ENCODE peak calls at places on chromosomes 12 and 14, in six cellular contexts. O, B, N, F, A and Y are unnamed samples.

GRCh38 chr14:90820958-90821357 is 4.7 kb upstream of the TTC7B start:
- DNase-seq in O (peak; percentile 72), B (peak; percentile 41), N (no peak), F (no peak), A (no peak), Y (peak; percentile 16)

GRCh38 chr12:65943388-65944137 is 119.3 kb downstream of the HMGA2 start:
- DNase-seq in O (no peak), B (no peak), N (no peak), F (no peak), A (peak; percentile 47), Y (peak; percentile 90)

GRCh38 chr12:108368089-108368488 is 29.0 kb upstream of the CMKLR1 start:
- DNase-seq in O (no peak), B (no peak), N (no peak), F (no peak), A (no peak), Y (no peak)

GRCh38 chr14:38693423-38693822 is 409.6 kb downstream of the SEC23A start:
- DNase-seq in O (no peak), B (no peak), N (no peak), F (no peak), A (no peak), Y (no peak)

GRCh38 chr14:67186789-67187188 is 2.5 kb upstream of the GARIN2 start:
- DNase-seq in O (no peak), B (no peak), N (no peak), F (no peak), A (peak; percentile 28), Y (peak; percentile 18)

GRCh38 chr14:95979339-95980042 is 59.7 kb upstream of the C14orf132 start:
- DNase-seq in O (no peak), B (no peak), N (no peak), F (no peak), A (no peak), Y (peak; percentile 13)

GRCh38 chr12:96177013-96177412 is 17.2 kb upstream of the ELK3 start:
- DNase-seq in O (peak; percentile 73), B (no peak), N (no peak), F (no peak), A (no peak), Y (peak; percentile 49)

GRCh38 chr12:15608406-15608805 is 180.8 kb downstream of the EPS8 start:
- DNase-seq in O (no peak), B (no peak), N (no peak), F (no peak), A (no peak), Y (no peak)

GRCh38 chr14:99755068-99755405 is 38.2 kb upstream of the EML1 start:
- DNase-seq in O (no peak), B (no peak), N (peak; percentile 37), F (no peak), A (no peak), Y (no peak)

GRCh38 chr12:51823875-51824565 is 24.5 kb downstream of the FIGNL2 start:
- DNase-seq in O (peak; percentile 37), B (peak; percentile 52), N (no peak), F (no peak), A (peak; percentile 58), Y (peak; percentile 76)

GRCh38 chr12:102917026-102917787 is at the start of gene PAH:
- DNase-seq in O (peak; percentile 38), B (no peak), N (no peak), F (peak; percentile 85), A (no peak), Y (no peak)

GRCh38 chr12:54164402-54165145 is 24.2 kb downstream of the SMUG1 start:
- DNase-seq in O (no peak), B (no peak), N (no peak), F (no peak), A (no peak), Y (no peak)

GRCh38 chr12:117010693-117011451 is 88.3 kb downstream of the TESC start:
- DNase-seq in O (no peak), B (no peak), N (no peak), F (no peak), A (no peak), Y (peak; percentile 17)

GRCh38 chr12:53381739-53382630 is 2.0 kb downstream of the SP1 start:
- DNase-seq in O (peak; percentile 72), B (no peak), N (peak; percentile 70), F (no peak), A (peak; percentile 69), Y (peak; percentile 68)

GRCh38 chr12:120316798-120317257 is 10.8 kb downstream of the PLA2G1B start:
- DNase-seq in O (no peak), B (no peak), N (no peak), F (no peak), A (no peak), Y (no peak)

GRCh38 chr12:6869049-6870021 is 2.0 kb downstream of the TPI1 start:
- DNase-seq in O (peak; percentile 93), B (peak; percentile 67), N (peak; percentile 90), F (no peak), A (peak; percentile 76), Y (peak; percentile 76)

GRCh38 chr14:95549656-95550585 is 15.1 kb downstream of the GLRX5 start:
- DNase-seq in O (no peak), B (no peak), N (no peak), F (no peak), A (peak; percentile 51), Y (no peak)

GRCh38 chr14:63513756-63514155 is 29.4 kb downstream of the PPP2R5E start:
- DNase-seq in O (no peak), B (no peak), N (no peak), F (no peak), A (no peak), Y (no peak)

GRCh38 chr12:64699504-64700115 is 59.6 kb downstream of the GNS start:
- DNase-seq in O (no peak), B (no peak), N (no peak), F (peak; percentile 91), A (no peak), Y (no peak)

GRCh38 chr12:54051916-54052744 is 1.5 kb upstream of the HOXC4 start:
- DNase-seq in O (no peak), B (no peak), N (no peak), F (no peak), A (peak; percentile 82), Y (no peak)

GRCh38 chr12:100755186-100755585 is 39.4 kb upstream of the ANO4 start:
- DNase-seq in O (no peak), B (no peak), N (no peak), F (no peak), A (no peak), Y (peak; percentile 4)

GRCh38 chr14:102878970-102879460 is 43.4 kb upstream of the AMN start:
- DNase-seq in O (no peak), B (no peak), N (no peak), F (no peak), A (no peak), Y (peak; percentile 53)

GRCh38 chr12:93315385-93315906 is 62.3 kb upstream of the NUDT4 start:
- DNase-seq in O (no peak), B (no peak), N (no peak), F (no peak), A (no peak), Y (no peak)

GRCh38 chr12:53073881-53074280 is 5.3 kb downstream of the SPRYD3 start:
- DNase-seq in O (no peak), B (no peak), N (peak; percentile 47), F (no peak), A (no peak), Y (no peak)

GRCh38 chr12:112121780-112122565 is 3.4 kb upstream of the TRAFD1 start:
- DNase-seq in O (no peak), B (no peak), N (peak; percentile 83), F (no peak), A (peak; percentile 91), Y (peak; percentile 93)

GRCh38 chr14:100892496-100893227 is 10.9 kb downstream of the RTL1 start:
- DNase-seq in O (no peak), B (no peak), N (peak; percentile 27), F (peak; percentile 23), A (no peak), Y (no peak)

GRCh38 chr12:116490481-116490880 is 68.7 kb upstream of the MAP1LC3B2 start:
- DNase-seq in O (no peak), B (no peak), N (no peak), F (no peak), A (peak; percentile 37), Y (peak; percentile 60)

GRCh38 chr12:39236994-39237393 is 205.9 kb downstream of the KIF21A start:
- DNase-seq in O (no peak), B (no peak), N (no peak), F (no peak), A (peak; percentile 91), Y (no peak)

GRCh38 chr14:70782361-70782760 is 27.0 kb downstream of the MAP3K9 start:
- DNase-seq in O (no peak), B (peak; percentile 8), N (no peak), F (no peak), A (no peak), Y (peak; percentile 73)

GRCh38 chr12:54364413-54364812 is at the start of gene GPR84:
- DNase-seq in O (peak; percentile 54), B (no peak), N (no peak), F (no peak), A (no peak), Y (no peak)

GRCh38 chr12:81128930-81129554 is 51.2 kb downstream of the ACSS3 start:
- DNase-seq in O (no peak), B (peak; percentile 53), N (no peak), F (no peak), A (peak; percentile 43), Y (peak; percentile 55)

GRCh38 chr12:42180990-42181611 is 36.4 kb upstream of the GXYLT1 start:
- DNase-seq in O (no peak), B (no peak), N (no peak), F (no peak), A (peak; percentile 66), Y (peak; percentile 35)

GRCh38 chr12:120544691-120545090 is 10.5 kb downstream of the RNF10 start:
- DNase-seq in O (no peak), B (no peak), N (no peak), F (no peak), A (no peak), Y (no peak)

GRCh38 chr12:17134315-17134714 is 528.4 kb upstream of the LMO3 start:
- DNase-seq in O (no peak), B (no peak), N (no peak), F (no peak), A (no peak), Y (no peak)

GRCh38 chr12:2922329-2922728 is 31.6 kb downstream of the TULP3 start:
- DNase-seq in O (no peak), B (no peak), N (no peak), F (no peak), A (peak; percentile 4), Y (peak; percentile 46)

GRCh38 chr12:19755141-19755540 is 315.8 kb downstream of the AEBP2 start:
- DNase-seq in O (no peak), B (no peak), N (no peak), F (no peak), A (no peak), Y (peak; percentile 74)

GRCh38 chr14:26528415-26529182 is 69.2 kb downstream of the NOVA1 start:
- DNase-seq in O (no peak), B (no peak), N (no peak), F (no peak), A (no peak), Y (no peak)

GRCh38 chr14:30550335-30550734 is 8.6 kb upstream of the G2E3 start:
- DNase-seq in O (no peak), B (no peak), N (no peak), F (no peak), A (peak; percentile 32), Y (peak; percentile 55)